ENCODE peak calls at places on chromosomes 3 and 15, in five cellular contexts. L is PC-3, V is HCT116, I is GM23338, N is hepatocyte. X is an unnamed sample. For H3K9me2, the result is how much of the 10 kb centered on the place peaks cover.

GRCh38 chr3:38658886-38659285 is 9.4 kb upstream of the SCN5A start:
- DNase-seq in L (no peak), V (no peak), I (no peak), N (no peak), X (no peak)

GRCh38 chr3:107272885-107273284 is 104.4 kb upstream of the CCDC54 start:
- DNase-seq in L (no peak), V (no peak), I (no peak), N (no peak), X (peak)

GRCh38 chr3:59816312-59816711 is 766.5 kb upstream of the CFAP20DC start:
- DNase-seq in L (peak), V (no peak), I (no peak), N (no peak), X (no peak)

GRCh38 chr3:140910860-140911259 is 30.8 kb upstream of the SLC25A36 start:
- DNase-seq in L (peak), V (peak), I (peak), N (peak), X (peak)

GRCh38 chr3:62876064-62876463 is 848 bp upstream of the CADPS start:
- DNase-seq in L (peak), V (no peak), I (peak), N (peak), X (peak)

GRCh38 chr3:69838217-69838616 is 99.0 kb downstream of the MITF start:
- DNase-seq in L (peak), V (no peak), I (no peak), N (no peak), X (no peak)

GRCh38 chr3:126816956-126817777 is 113.1 kb downstream of the CHCHD6 start:
- DNase-seq in L (no peak), V (no peak), I (peak), N (peak), X (no peak)

GRCh38 chr3:24951186-24951585 is 456.5 kb upstream of the THRB start:
- DNase-seq in L (no peak), V (no peak), I (no peak), N (no peak), X (no peak)

GRCh38 chr3:64445318-64446300 is 220.3 kb upstream of the PRICKLE2 start:
- DNase-seq in L (no peak), V (no peak), I (peak), N (peak), X (no peak)

GRCh38 chr15:41490355-41490754 is 3.3 kb upstream of the ITPKA start:
- DNase-seq in L (peak), V (peak), I (no peak), N (peak), X (no peak)

GRCh38 chr3:8436667-8437287 is 64.8 kb upstream of the LMCD1 start:
- DNase-seq in L (no peak), V (no peak), I (no peak), N (no peak), X (no peak)

GRCh38 chr3:40546811-40547210 is 22.1 kb downstream of the ZNF621 start:
- DNase-seq in L (peak), V (no peak), I (no peak), N (peak), X (no peak)

GRCh38 chr3:148884261-148884660 is 19.2 kb downstream of the CPA3 start:
- DNase-seq in L (no peak), V (no peak), I (no peak), N (no peak), X (no peak)

GRCh38 chr15:68232937-68233336 is 3.4 kb upstream of the CLN6 start:
- DNase-seq in L (no peak), V (no peak), I (no peak), N (no peak), X (no peak)

GRCh38 chr3:52798376-52798977 is 3.9 kb downstream of the ITIH3 start:
- DNase-seq in L (no peak), V (no peak), I (no peak), N (no peak), X (no peak)

GRCh38 chr3:56974242-56974945 is 86.1 kb upstream of the SPATA12 start:
- DNase-seq in L (no peak), V (no peak), I (no peak), N (no peak), X (no peak)

GRCh38 chr3:170307998-170308398 is 49.5 kb upstream of the SKIL start:
- DNase-seq in L (peak), V (no peak), I (peak), N (peak), X (no peak)

GRCh38 chr15:62063851-62064635 is 2.7 kb upstream of the C2CD4A start:
- DNase-seq in L (peak), V (no peak), I (no peak), N (peak), X (no peak)

GRCh38 chr3:124083990-124084389 is 92.1 kb upstream of the ROPN1 start:
- DNase-seq in L (no peak), V (no peak), I (no peak), N (no peak), X (no peak)

GRCh38 chr15:35281515-35281914 is 196.4 kb upstream of the NANOGP8 start:
- DNase-seq in L (peak), V (peak), I (no peak), N (no peak), X (no peak)

GRCh38 chr3:13214847-13215472 is 141.7 kb upstream of the IQSEC1 start:
- DNase-seq in L (no peak), V (no peak), I (no peak), N (no peak), X (no peak)

GRCh38 chr3:145882416-145882815 is 278.6 kb downstream of the PLOD2 start:
- DNase-seq in L (no peak), V (no peak), I (no peak), N (no peak), X (no peak)

GRCh38 chr15:63481105-63481810 is 23.1 kb upstream of the USP3 start:
- DNase-seq in L (peak), V (no peak), I (no peak), N (no peak), X (no peak)

GRCh38 chr3:24348348-24348747 is 146.3 kb downstream of the THRB start:
- DNase-seq in L (no peak), V (no peak), I (peak), N (no peak), X (no peak)

GRCh38 chr3:71258116-71258515 is 325.4 kb downstream of the FOXP1 start:
- DNase-seq in L (peak), V (no peak), I (peak), N (peak), X (no peak)

GRCh38 chr15:101088311-101088710 is 163.5 kb downstream of the CHSY1 start:
- DNase-seq in L (no peak), V (no peak), I (no peak), N (no peak), X (no peak)
- H3K9me2 ChIP-seq in L (under half), V (under half), I (under half), N (under half), X (under half)

GRCh38 chr15:101307897-101308603 is 13.0 kb upstream of the SNRPA1 start:
- DNase-seq in L (no peak), V (no peak), I (no peak), N (no peak), X (no peak)
- TF ChIP-seq EZH2phosphoT487 in L (no peak), V (no peak), I (no peak), N (no peak), X (no peak)

GRCh38 chr3:31760654-31761053 is 220.4 kb downstream of the OSBPL10 start:
- DNase-seq in L (no peak), V (no peak), I (no peak), N (no peak), X (no peak)
- H3K9me2 ChIP-seq in L (under half), V (under half), I (under half), N (under half), X (under half)

GRCh38 chr3:195034541-195034940 is 236.4 kb downstream of the XXYLT1 start:
- DNase-seq in L (no peak), V (no peak), I (no peak), N (no peak), X (no peak)

GRCh38 chr3:195032955-195033354 is 238.0 kb downstream of the XXYLT1 start:
- DNase-seq in L (no peak), V (no peak), I (no peak), N (no peak), X (no peak)

GRCh38 chr3:195034101-195034500 is 236.9 kb downstream of the XXYLT1 start:
- DNase-seq in L (no peak), V (no peak), I (no peak), N (no peak), X (no peak)

GRCh38 chr3:195032106-195032759 is 238.7 kb downstream of the XXYLT1 start:
- DNase-seq in L (peak), V (no peak), I (no peak), N (no peak), X (no peak)

DNA sequence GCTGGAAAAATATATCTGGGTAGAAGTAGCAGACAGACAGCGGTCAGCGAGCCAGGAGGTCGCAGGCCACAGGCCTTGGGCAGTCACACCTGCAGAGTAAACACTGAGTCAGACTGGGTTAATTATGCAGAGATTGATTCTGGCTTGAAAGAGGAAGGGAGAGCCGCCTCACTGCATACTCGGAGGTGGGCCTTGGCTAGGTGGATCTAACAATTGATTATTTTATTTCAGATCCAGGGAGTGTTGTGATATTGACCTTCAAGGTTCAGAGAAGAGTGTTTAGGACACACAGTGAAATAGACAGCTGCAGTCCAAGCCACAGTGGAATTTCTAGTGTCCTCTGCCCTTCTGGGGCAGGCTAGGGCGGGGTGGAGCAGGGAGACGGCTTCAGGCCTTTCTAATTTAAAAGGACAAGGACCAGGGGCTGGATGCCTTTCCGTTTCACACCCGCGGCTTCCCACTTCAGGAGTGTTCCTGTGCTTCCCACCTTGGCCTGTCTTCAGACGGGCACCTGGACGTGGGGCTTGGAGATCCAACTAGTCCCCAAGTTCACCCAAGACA is 237.3 kb downstream of the XXYLT1 start:
- DNase-seq in L (peak), V (peak), I (no peak), N (peak), X (no peak)
- TF ChIP-seq EZH2phosphoT487 in L (no peak), V (no peak), I (no peak), N (no peak), X (no peak)

X was measured in OCI-LY7.